ENCODE peak calls at places on chromosome 19, in eight cellular contexts. P is WTC11; U is progenitor cell of endocrine pancreas; E is CD4-positive, alpha-beta T cell; V is transverse colon; S is mucosa of descending colon; L is nephron progenitor cell; H is activated B cell treated with CpG ODN at 0.5 μM for 24 hours. X is an unnamed sample.

GRCh38 chr19:21604941-21605548 is 99.6 kb downstream of the ZNF429 start:
- DNase-seq in P (no peak), H (no peak), U (no peak), S (peak), V (no peak), L (no peak), E (no peak), X (peak)

GRCh38 chr19:22144394-22144793 is 52.4 kb downstream of the ZNF676 start:
- DNase-seq in E (no peak), S (no peak), V (no peak), L (peak), U (no peak), P (no peak), H (no peak), X (no peak)

GRCh38 chr19:27774337-27774736 is 1438.6 kb downstream of the UQCRFS1 start:
- DNase-seq in E (no peak), P (peak), S (no peak), H (no peak), V (no peak), U (no peak), L (no peak), X (no peak)

GRCh38 chr19:13400296-13400695 is 106.0 kb downstream of the CACNA1A start:
- DNase-seq in S (no peak), E (no peak), V (no peak), P (no peak), U (no peak), L (no peak), H (no peak), X (no peak)

GRCh38 chr19:54533476-54533875 is 30.8 kb downstream of the LAIR2 start:
- DNase-seq in H (no peak), P (no peak), L (no peak), U (no peak), E (no peak), V (no peak), S (no peak), X (no peak)

GRCh38 chr19:10517361-10517759 is at the start of gene S1PR5:
- DNase-seq in V (no peak), H (no peak), L (peak), U (peak), S (no peak), E (no peak), P (peak), X (no peak)

GRCh38 chr19:40348961-40349507 is 539 bp downstream of the PLD3 start:
- DNase-seq in E (no peak), S (peak), U (no peak), H (no peak), L (no peak), P (no peak), V (no peak), X (no peak)

GRCh38 chr19:8487137-8487851 is 15.1 kb downstream of the PRAM1 start:
- DNase-seq in V (peak), H (no peak), L (no peak), E (peak), S (no peak), P (no peak), U (no peak), X (no peak)

GRCh38 chr19:47652285-47652684 is 43.4 kb downstream of the BICRA start:
- DNase-seq in L (no peak), S (no peak), H (no peak), P (no peak), E (no peak), U (no peak), V (no peak), X (no peak)

GRCh38 chr19:49342291-49342721 is 7.1 kb downstream of the CD37 start:
- DNase-seq in S (no peak), H (peak), E (no peak), L (no peak), V (peak), U (no peak), P (no peak), X (no peak)

DNA sequence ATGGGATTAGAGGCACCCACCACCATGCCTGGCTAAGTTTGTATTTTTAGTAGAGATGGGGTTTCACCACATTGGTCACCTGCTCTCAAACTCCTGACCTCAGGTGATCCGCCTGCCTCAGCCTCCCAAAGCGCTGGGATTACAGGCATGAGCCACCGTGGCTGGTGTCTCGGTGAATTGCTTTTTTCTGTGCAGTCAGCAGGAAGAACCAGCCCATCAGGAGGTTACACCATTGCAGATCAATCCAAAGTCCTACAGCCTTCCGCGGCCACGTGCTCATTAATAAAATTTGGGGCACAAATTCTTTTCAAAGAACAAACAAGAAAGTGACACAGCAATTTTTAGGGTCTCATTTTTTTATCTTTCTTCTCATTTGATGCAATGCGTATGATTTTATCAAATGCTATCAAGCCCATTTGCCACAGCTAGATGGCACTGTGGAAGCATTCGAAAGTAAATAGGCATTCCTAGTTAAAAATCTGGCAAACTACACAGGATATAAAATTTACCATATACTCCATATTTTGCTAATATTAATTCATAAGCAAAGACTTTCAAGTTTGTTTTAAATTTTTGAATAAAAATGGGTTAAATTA is 54.4 kb upstream of the ZNF835 start:
- DNase-seq in L (no peak), V (no peak), S (no peak), U (no peak), P (no peak), H (no peak), E (no peak), X (no peak)
- TF ChIP-seq CTCF in L (no peak), V (no peak), S (no peak), U (no peak), P (no peak), H (no peak), E (no peak), X (peak)

GRCh38 chr19:17512574-17512939 is 1.1 kb downstream of the PGLS start:
- DNase-seq in S (no peak), H (no peak), U (no peak), E (no peak), V (peak), P (no peak), L (no peak), X (no peak)
- TF ChIP-seq CTCF in S (no peak), H (no peak), U (no peak), E (no peak), V (no peak), P (no peak), L (no peak), X (no peak)

DNA sequence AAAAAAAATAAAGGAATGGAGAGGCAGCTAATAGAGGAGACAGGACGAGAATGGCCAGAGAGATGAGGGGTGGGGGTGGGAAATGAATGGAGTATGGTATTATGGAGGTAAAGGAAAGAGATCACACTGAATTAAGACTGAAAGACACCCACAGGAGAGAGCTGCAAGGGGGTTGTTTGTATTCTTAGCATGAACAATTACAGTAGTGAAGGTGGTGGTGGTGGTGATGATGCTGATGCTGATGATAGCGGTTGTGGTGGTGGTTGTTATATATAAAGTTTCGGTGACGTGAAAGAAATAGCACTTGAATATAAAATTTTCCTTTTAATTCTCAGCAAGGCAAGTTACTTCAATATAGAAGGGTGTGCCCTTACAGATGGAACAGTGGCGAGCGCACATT is 2.8 kb upstream of the ADGRE3 start:
- DNase-seq in L (no peak), E (no peak), H (no peak), U (no peak), P (no peak), V (no peak), S (no peak), X (no peak)
- TF ChIP-seq CTCF in L (no peak), E (no peak), H (no peak), U (no peak), P (no peak), V (no peak), S (no peak), X (no peak)

DNA sequence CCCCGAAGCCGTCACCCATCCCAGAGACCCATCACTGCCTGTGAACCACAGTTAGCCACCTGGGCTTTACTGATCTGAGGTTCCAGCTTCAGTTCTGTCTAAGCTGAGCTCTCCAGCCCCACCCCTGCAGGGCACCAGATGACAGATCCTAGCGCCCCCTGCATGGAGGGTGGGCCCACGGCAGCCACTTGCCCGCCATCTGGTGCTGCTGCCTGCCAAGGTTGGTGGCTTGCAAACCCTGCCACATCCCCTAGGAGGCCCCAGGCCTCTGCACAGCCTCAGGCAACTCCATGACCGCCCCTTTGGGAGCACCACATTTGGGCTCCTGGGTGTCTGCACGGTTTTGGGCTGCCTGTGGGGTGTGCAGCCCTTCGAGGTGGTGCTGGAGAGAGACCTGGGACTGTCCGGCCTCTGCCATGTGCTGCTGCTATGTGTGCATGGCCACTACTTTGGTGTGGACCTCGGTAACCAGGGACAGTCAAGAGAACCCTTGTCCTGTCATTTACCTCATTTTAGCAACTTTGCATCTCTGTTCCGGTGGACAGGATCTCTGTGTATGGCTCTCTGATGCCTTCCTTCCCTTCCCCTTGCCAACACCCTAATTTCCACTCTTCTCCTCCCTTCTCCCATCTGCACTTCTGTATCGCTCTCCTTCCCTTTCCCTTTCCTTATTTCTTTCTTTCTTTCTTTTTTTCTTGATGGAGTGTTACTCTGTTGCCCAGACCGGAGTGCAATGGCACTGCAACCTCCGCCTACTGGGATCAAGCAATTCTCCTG is 17.4 kb upstream of the SDHAF1 start:
- DNase-seq in U (no peak), H (no peak), V (no peak), P (peak), E (no peak), L (no peak), S (no peak), X (peak)
- TF ChIP-seq CTCF in U (peak), H (no peak), V (no peak), P (peak), E (no peak), L (peak), S (no peak), X (peak)

DNA sequence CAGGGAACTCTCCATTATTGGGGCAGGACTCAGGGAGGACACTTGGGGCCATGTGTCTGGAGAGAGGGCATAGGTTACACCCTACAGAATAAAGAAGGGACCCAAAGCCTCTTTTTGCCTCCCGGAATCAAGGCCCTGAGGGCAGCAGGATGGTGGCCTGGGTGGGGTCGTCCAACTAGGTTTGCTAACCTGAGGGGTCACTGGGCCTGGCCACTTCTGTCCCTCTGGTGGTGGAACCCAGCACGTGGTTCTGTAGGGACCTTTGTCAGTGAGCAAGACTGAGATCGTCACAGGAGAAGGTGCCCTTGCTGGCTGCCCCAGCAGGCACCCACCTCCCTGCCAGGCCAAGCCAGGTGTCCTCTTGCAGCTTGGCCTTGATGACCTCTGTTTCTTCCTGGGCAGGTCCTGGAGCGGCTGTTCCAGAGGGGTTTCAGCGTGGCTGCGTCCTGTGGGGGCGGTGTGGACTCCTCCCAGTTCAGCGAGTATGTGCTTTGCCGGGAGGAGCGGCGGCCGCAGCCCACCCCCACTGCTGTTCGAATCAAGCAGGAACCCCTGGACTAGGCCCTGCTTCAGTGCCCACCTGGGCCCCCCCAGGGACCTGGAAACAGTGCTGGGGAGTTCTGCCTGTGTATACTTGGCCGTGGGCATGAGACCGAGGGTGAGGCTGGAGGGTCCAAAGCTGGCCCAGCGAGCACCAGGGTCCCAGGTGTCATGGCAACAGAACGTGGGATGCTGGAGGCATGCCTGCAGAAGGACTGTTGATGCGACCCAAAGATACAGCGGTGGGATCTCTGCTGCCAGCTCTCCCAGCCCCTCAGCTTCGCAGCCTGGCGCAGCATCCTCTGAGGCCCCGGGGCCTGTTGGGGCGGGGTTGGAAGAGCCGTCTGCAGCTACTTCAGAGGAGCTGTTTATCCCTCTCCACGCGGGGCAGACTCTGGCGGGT is 16.0 kb downstream of the KCTD15 start:
- DNase-seq in S (no peak), U (no peak), E (no peak), P (no peak), L (no peak), H (no peak), V (no peak), X (no peak)
- TF ChIP-seq CTCF in S (no peak), U (no peak), E (no peak), P (no peak), L (no peak), H (no peak), V (no peak), X (no peak)

GRCh38 chr19:50378169-50378862 is 2.1 kb downstream of the NR1H2 start:
- DNase-seq in P (no peak), E (no peak), L (no peak), S (no peak), V (no peak), H (no peak), U (no peak), X (no peak)

GRCh38 chr19:50377051-50377441 is 789 bp downstream of the NR1H2 start:
- DNase-seq in H (no peak), E (no peak), U (no peak), L (peak), V (peak), P (peak), S (peak), X (no peak)

GRCh38 chr19:50378863-50379236 is 2.6 kb downstream of the NR1H2 start:
- DNase-seq in H (no peak), V (no peak), L (no peak), E (no peak), U (no peak), S (no peak), P (no peak), X (no peak)

GRCh38 chr19:50377517-50377916 is 1.3 kb downstream of the NR1H2 start:
- DNase-seq in P (no peak), V (no peak), S (no peak), U (no peak), E (no peak), L (no peak), H (no peak), X (no peak)

GRCh38 chr19:50376166-50377050 is at the start of gene NR1H2:
- DNase-seq in E (peak), H (peak), V (peak), P (peak), L (peak), S (peak), U (peak), X (peak)
- TF ChIP-seq CTCF in E (no peak), H (no peak), V (no peak), P (no peak), L (no peak), S (no peak), U (no peak), X (no peak)

GRCh38 chr19:37930416-37930815 is 23.4 kb downstream of the SIPA1L3 start:
- DNase-seq in P (no peak), E (no peak), S (no peak), H (no peak), U (no peak), V (no peak), L (no peak), X (no peak)

GRCh38 chr19:37933965-37934364 is 27.0 kb downstream of the SIPA1L3 start:
- DNase-seq in V (no peak), H (no peak), E (no peak), S (no peak), L (peak), P (no peak), U (no peak), X (no peak)

GRCh38 chr19:37929512-37929911 is 22.5 kb downstream of the SIPA1L3 start:
- DNase-seq in U (no peak), E (no peak), L (no peak), V (no peak), H (no peak), P (no peak), S (no peak), X (no peak)

GRCh38 chr19:37932985-37933953 is 26.3 kb downstream of the SIPA1L3 start:
- DNase-seq in U (no peak), H (no peak), S (peak), L (no peak), E (no peak), V (peak), P (peak), X (no peak)

DNA sequence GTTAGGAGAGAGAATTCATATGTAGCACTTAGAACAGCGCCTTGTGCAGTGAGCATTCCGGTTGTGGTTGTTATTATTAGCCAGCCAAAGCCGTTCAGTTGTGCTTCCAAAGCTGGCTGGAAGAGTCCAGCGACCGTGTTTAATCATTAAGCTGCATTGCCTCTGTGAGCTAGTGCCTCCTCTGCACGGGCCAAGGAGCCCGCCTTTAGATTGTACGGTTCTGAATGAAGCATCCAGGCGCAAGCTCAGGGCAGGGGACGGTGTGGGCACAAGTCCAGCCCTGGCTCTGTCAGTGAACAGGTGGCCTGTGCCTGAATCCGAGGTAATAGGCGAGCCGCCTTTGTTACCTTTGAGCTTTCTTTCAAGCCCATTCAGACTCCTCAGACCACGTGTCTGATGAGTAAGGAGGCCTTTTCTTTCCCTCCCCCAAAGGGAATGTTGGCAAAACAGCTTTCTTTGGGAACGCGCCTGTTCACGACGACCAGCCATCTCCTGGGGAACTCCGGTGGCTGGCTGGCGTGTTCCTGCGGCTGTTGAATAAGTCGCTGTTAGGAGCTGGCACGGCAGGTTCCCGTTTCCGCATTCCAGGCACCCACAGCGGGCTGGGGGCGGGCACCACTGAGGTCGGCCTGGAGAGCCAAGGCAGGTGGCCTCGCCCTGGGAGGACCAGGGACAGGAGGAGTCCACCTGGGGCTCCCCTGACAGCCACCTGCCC is 25.1 kb downstream of the SIPA1L3 start:
- DNase-seq in P (peak), S (peak), L (peak), V (peak), H (peak), U (peak), E (no peak), X (no peak)
- TF ChIP-seq CTCF in P (no peak), S (no peak), L (no peak), V (no peak), H (no peak), U (peak), E (no peak), X (no peak)

DNA sequence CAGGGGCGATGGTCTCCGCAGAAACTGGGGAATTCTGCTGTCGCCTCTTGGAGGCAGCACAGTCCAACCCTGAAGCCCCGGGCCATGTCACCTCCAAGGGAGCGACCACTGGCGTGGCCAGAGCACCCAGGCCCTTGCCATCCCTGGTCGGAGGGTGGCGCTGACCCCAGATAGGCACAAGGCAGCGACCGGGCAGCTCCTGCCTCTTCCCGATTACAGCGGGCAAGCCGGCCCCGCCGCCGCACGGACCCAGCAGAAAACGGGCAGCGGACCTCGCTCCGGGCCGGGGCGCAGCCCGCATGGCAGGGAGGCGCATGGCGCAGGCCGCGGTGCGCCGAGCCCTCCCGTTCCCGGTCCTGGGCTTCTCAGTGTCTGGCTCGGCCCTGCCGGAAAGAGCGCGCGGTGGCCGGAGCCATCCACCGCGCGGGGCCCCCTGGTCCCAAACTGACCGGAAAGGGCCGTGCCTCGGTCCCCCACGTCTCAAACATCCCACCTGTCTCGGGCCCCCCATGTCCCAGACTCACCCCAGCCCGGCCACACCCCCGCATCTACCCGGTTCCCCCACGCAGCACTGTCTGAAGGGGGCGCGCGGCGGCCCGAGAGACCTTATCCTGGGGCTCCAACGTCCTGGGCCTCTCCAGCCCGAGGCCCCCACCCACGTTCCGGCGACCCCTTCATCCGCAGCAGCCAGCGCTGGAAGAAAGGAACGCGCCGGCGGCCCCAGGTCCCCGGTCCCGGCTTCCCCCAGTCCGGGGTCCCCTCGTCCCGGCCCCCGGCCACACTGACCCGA is 725 bp downstream of the CERS1 start:
- DNase-seq in V (peak), P (peak), S (peak), L (peak), H (no peak), U (peak), E (no peak), X (peak)
- TF ChIP-seq CTCF in V (no peak), P (peak), S (no peak), L (peak), H (no peak), U (peak), E (no peak), X (peak)

X was measured in D721Med.